ENCODE peak calls at places on chromosome 11, in six cellular contexts. X is osteoblast, P is fibroblast of lung, U is HCT116, O is IMR-90, V is PC-3. J is an unnamed sample. For H4K20me1, the result is how much of the 10 kb centered on the place peaks cover.

GRCh38 chr11:88482871-88483301 is 145.3 kb upstream of the CTSC start:
- DNase-seq in V (peak), P (no peak), O (peak), U (no peak), X (no peak), J (peak)

GRCh38 chr11:68370211-68371111 is 58.1 kb downstream of the LRP5 start:
- DNase-seq in U (no peak), P (no peak), O (no peak), V (no peak), X (peak), J (no peak)

GRCh38 chr11:26365284-26365683 is 33.4 kb downstream of the ANO3 start:
- DNase-seq in O (no peak), V (no peak), X (no peak), U (no peak), P (no peak), J (no peak)

GRCh38 chr11:129115652-129116585 is 76.2 kb downstream of the ARHGAP32 start:
- DNase-seq in P (peak), V (peak), U (peak), O (peak), X (peak), J (peak)

GRCh38 chr11:75474240-75474639 is 41.2 kb upstream of the KLHL35 start:
- DNase-seq in O (peak), V (no peak), X (no peak), U (no peak), P (peak), J (no peak)

GRCh38 chr11:62125881-62126280 is 2.1 kb downstream of the INCENP start:
- DNase-seq in V (no peak), O (no peak), P (no peak), X (peak), U (no peak), J (no peak)

GRCh38 chr11:134734446-134734845 is 322.4 kb upstream of the B3GAT1 start:
- DNase-seq in V (no peak), P (no peak), X (no peak), U (no peak), O (no peak), J (no peak)

GRCh38 chr11:79461144-79461543 is 20.3 kb upstream of the TENM4 start:
- DNase-seq in P (peak), X (no peak), V (peak), O (peak), U (peak), J (peak)

GRCh38 chr11:44766112-44766971 is 39.6 kb downstream of the TSPAN18 start:
- DNase-seq in O (peak), V (no peak), X (peak), U (no peak), P (peak), J (peak)

GRCh38 chr11:45025716-45026492 is 75.2 kb upstream of the TP53I11 start:
- DNase-seq in U (no peak), V (no peak), P (peak), X (no peak), O (peak), J (peak)

GRCh38 chr11:128764617-128765095 is 70.8 kb downstream of the FLI1 start:
- DNase-seq in U (no peak), V (no peak), X (no peak), O (no peak), P (no peak), J (no peak)

GRCh38 chr11:122101625-122102291 is 14.3 kb downstream of the BLID start:
- DNase-seq in P (peak), O (peak), U (no peak), V (no peak), X (no peak), J (peak)

GRCh38 chr11:75654314-75654713 is 14.5 kb downstream of the MAP6 start:
- DNase-seq in P (no peak), O (peak), X (no peak), V (peak), U (no peak), J (peak)

GRCh38 chr11:75105462-75105925 is 8.8 kb upstream of the OR2AT4 start:
- DNase-seq in X (no peak), V (no peak), U (peak), O (no peak), P (no peak), J (peak)

GRCh38 chr11:128690746-128691091 is 3.2 kb upstream of the FLI1 start:
- DNase-seq in P (no peak), U (no peak), O (no peak), X (peak), V (no peak), J (no peak)

GRCh38 chr11:79437981-79438630 is 2.7 kb downstream of the TENM4 start:
- DNase-seq in U (no peak), O (peak), X (peak), V (no peak), P (peak), J (peak)

GRCh38 chr11:134841411-134841810 is 429.4 kb upstream of the B3GAT1 start:
- DNase-seq in V (no peak), U (no peak), X (no peak), P (no peak), O (no peak), J (no peak)

GRCh38 chr11:18064450-18065048 is 18.5 kb upstream of the TPH1 start:
- DNase-seq in V (no peak), X (no peak), P (no peak), O (no peak), U (no peak), J (no peak)

GRCh38 chr11:111541209-111542061 is 915 bp downstream of the LAYN start:
- DNase-seq in O (peak), X (peak), U (no peak), V (no peak), P (peak), J (peak)

GRCh38 chr11:114556135-114556534 is 3.5 kb downstream of the NXPE1 start:
- DNase-seq in X (no peak), P (no peak), V (no peak), O (no peak), U (no peak), J (no peak)
- H3K27ac ChIP-seq in X (no peak), P (no peak), V (no peak), O (no peak), U (no peak), J (no peak)

GRCh38 chr11:576791-577610 is 731 bp downstream of the PHRF1 start:
- DNase-seq in P (peak), V (no peak), X (peak), O (no peak), U (no peak), J (no peak)
- H4K20me1 ChIP-seq in P (under half), V (under half), X (under half), O (half or more), U (under half), J (under half)

DNA sequence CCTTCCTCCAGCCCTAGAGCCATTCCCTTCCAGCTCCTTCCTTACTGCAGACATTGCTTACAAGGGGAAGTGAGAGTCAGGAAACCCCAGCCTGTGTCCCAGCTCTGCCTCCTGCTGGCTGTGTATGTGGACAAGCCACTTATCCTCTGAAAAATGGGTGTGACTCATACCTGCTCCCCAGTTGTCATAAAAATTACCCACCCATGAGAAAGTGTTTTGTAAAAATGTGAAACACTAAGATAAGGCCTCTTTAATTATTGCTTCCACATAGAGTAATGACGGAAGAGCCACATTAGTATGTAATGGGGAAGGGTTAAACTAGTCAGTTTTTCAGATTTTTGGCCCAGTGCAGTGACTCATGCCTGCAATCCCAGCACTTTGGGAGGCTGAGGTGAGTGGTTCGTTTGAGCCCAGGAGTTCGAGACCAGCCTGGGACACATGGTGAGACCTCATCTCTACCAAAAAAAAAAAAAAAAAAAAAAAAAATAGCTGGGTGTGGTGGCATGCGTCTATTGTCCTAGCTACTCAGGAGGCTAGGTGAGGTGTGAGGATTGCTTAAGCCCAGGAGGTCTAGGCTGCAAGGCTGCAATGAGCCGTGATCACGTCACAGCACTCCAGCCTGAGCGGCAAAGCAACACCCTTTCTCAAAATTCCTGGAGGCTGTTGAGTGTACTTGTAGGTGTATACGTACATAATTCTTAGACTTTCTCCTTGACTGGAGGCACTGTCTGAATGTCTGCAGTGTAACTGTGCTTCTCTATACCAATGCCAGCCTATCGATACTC is 84.9 kb downstream of the CTTN start:
- DNase-seq in O (peak), X (peak), V (peak), P (peak), U (peak), J (peak)
- H3K27ac ChIP-seq in O (no peak), X (no peak), V (peak), P (no peak), U (peak), J (peak)

GRCh38 chr11:65506316-65506769 is 7.5 kb downstream of the MALAT1 start:
- DNase-seq in U (no peak), V (peak), O (no peak), X (no peak), P (no peak), J (no peak)
- H4K20me1 ChIP-seq in U (under half), V (half or more), O (half or more), X (under half), P (under half), J (half or more)

GRCh38 chr11:120574881-120575280 is 63.3 kb downstream of the GRIK4 start:
- DNase-seq in O (no peak), P (no peak), X (peak), U (no peak), V (no peak), J (peak)
- H3K27ac ChIP-seq in O (no peak), P (no peak), X (no peak), U (no peak), V (no peak), J (no peak)

GRCh38 chr11:47271961-47272661 is 2.2 kb downstream of the MADD start:
- DNase-seq in V (no peak), X (no peak), P (no peak), U (no peak), O (no peak), J (no peak)

GRCh38 chr11:47276923-47277322 is 7.0 kb downstream of the MADD start:
- DNase-seq in P (no peak), X (no peak), O (no peak), U (no peak), V (no peak), J (no peak)

GRCh38 chr11:47271328-47271727 is 1.4 kb downstream of the MADD start:
- DNase-seq in V (no peak), P (no peak), U (no peak), O (no peak), X (no peak), J (no peak)

GRCh38 chr11:47272706-47273105 is 2.8 kb downstream of the MADD start:
- DNase-seq in X (peak), U (no peak), P (peak), V (no peak), O (peak), J (no peak)

DNA sequence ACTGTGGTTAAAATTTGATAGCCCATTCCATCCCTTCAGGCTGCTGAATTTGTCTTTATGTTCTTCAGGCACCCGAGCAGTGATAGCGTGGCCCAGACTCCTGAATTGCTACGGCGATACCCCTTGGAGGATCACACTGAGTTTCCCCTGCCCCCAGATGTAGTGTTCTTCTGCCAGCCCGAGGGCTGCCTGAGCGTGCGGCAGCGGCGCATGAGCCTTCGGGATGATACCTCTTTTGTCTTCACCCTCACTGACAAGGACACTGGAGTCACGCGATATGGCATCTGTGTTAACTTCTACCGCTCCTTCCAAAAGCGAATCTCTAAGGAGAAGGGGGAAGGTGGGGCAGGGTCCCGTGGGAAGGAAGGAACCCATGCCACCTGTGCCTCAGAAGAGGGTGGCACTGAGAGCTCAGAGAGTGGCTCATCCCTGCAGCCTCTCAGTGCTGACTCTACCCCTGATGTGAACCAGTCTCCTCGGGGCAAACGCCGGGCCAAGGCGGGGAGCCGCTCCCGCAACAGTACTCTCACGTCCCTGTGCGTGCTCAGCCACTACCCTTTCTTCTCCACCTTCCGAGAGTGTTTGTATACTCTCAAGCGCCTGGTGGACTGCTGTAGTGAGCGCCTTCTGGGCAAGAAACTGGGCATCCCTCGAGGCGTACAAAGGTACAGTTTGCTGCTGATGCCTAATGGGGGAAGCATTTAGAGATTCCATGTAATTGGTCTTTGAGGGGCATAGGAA is 4.7 kb downstream of the MADD start:
- DNase-seq in P (no peak), V (no peak), U (no peak), X (no peak), O (no peak), J (no peak)
- H4K20me1 ChIP-seq in P (under half), V (under half), U (under half), X (under half), O (under half), J (half or more)

GRCh38 chr11:123483465-123483864 is 53.4 kb downstream of the GRAMD1B start:
- DNase-seq in U (no peak), V (no peak), O (no peak), P (no peak), X (no peak), J (no peak)
- H3K27ac ChIP-seq in U (no peak), V (peak), O (no peak), P (no peak), X (no peak), J (no peak)

GRCh38 chr11:76790251-76790650 is 7.1 kb downstream of the TSKU start:
- DNase-seq in P (no peak), O (no peak), U (no peak), V (no peak), X (no peak), J (no peak)
- H4K20me1 ChIP-seq in P (under half), O (half or more), U (under half), V (under half), X (half or more), J (half or more)